ENCODE peak calls at places on chromosomes 16 and 17, in eight cellular contexts. One of them, this sample, is unnamed.

GRCh38 chr17:58368860-58369213 is 16.8 kb upstream of the SUPT4H1 start:
- DNase-seq in stomach: no peak
- DNase-seq in mammary epithelial cell: no peak
- DNase-seq in astrocyte of the spinal cord: no peak
- DNase-seq in neural crest cell: no peak
- DNase-seq in dorsolateral prefrontal cortex: no peak
- DNase-seq in progenitor cell of endocrine pancreas: no peak
- DNase-seq in GM06990: no peak
- DNase-seq in this sample: no peak

GRCh38 chr16:19755268-19755667 is 37.2 kb downstream of the IQCK start:
- DNase-seq in progenitor cell of endocrine pancreas: no peak
- DNase-seq in GM06990: no peak
- DNase-seq in dorsolateral prefrontal cortex: no peak
- DNase-seq in neural crest cell: no peak
- DNase-seq in mammary epithelial cell: no peak
- DNase-seq in stomach: no peak
- DNase-seq in astrocyte of the spinal cord: no peak
- DNase-seq in this sample: no peak

GRCh38 chr17:82019905-82020873 is 2.5 kb downstream of the CENPX start:
- DNase-seq in neural crest cell: peak
- DNase-seq in GM06990: peak
- DNase-seq in astrocyte of the spinal cord: no peak
- DNase-seq in mammary epithelial cell: no peak
- DNase-seq in progenitor cell of endocrine pancreas: peak
- DNase-seq in stomach: peak
- DNase-seq in dorsolateral prefrontal cortex: no peak
- DNase-seq in this sample: peak

GRCh38 chr17:77288115-77288619 is 147.4 kb downstream of the SEC14L1 start:
- DNase-seq in progenitor cell of endocrine pancreas: no peak
- DNase-seq in stomach: no peak
- DNase-seq in dorsolateral prefrontal cortex: no peak
- DNase-seq in GM06990: no peak
- DNase-seq in astrocyte of the spinal cord: no peak
- DNase-seq in neural crest cell: no peak
- DNase-seq in mammary epithelial cell: peak
- DNase-seq in this sample: no peak

GRCh38 chr17:38504216-38504615 is 76.0 kb downstream of the ARHGAP23 start:
- DNase-seq in progenitor cell of endocrine pancreas: no peak
- DNase-seq in stomach: no peak
- DNase-seq in astrocyte of the spinal cord: no peak
- DNase-seq in mammary epithelial cell: no peak
- DNase-seq in GM06990: no peak
- DNase-seq in dorsolateral prefrontal cortex: no peak
- DNase-seq in neural crest cell: no peak
- DNase-seq in this sample: no peak

GRCh38 chr16:85479972-85480726 is 133.0 kb upstream of the GSE1 start:
- DNase-seq in progenitor cell of endocrine pancreas: no peak
- DNase-seq in GM06990: no peak
- DNase-seq in stomach: peak
- DNase-seq in mammary epithelial cell: no peak
- DNase-seq in dorsolateral prefrontal cortex: no peak
- DNase-seq in astrocyte of the spinal cord: no peak
- DNase-seq in neural crest cell: peak
- DNase-seq in this sample: peak

GRCh38 chr17:35731239-35731931 is at the start of gene RASL10B:
- DNase-seq in GM06990: no peak
- DNase-seq in mammary epithelial cell: no peak
- DNase-seq in neural crest cell: peak
- DNase-seq in stomach: peak
- DNase-seq in astrocyte of the spinal cord: peak
- DNase-seq in dorsolateral prefrontal cortex: peak
- DNase-seq in progenitor cell of endocrine pancreas: peak
- DNase-seq in this sample: no peak

GRCh38 chr16:24165273-24165672 is 90.9 kb upstream of the CACNG3 start:
- DNase-seq in progenitor cell of endocrine pancreas: no peak
- DNase-seq in neural crest cell: no peak
- DNase-seq in GM06990: no peak
- DNase-seq in astrocyte of the spinal cord: no peak
- DNase-seq in dorsolateral prefrontal cortex: no peak
- DNase-seq in stomach: no peak
- DNase-seq in mammary epithelial cell: no peak
- DNase-seq in this sample: no peak

GRCh38 chr16:58497468-58497867 is 2.5 kb upstream of the NDRG4 start:
- DNase-seq in GM06990: no peak
- DNase-seq in neural crest cell: no peak
- DNase-seq in astrocyte of the spinal cord: no peak
- DNase-seq in progenitor cell of endocrine pancreas: no peak
- DNase-seq in dorsolateral prefrontal cortex: no peak
- DNase-seq in stomach: no peak
- DNase-seq in mammary epithelial cell: no peak
- DNase-seq in this sample: no peak

GRCh38 chr16:53433930-53434435 is 288 bp upstream of the RBL2 start:
- DNase-seq in neural crest cell: no peak
- DNase-seq in GM06990: no peak
- DNase-seq in stomach: no peak
- DNase-seq in mammary epithelial cell: no peak
- DNase-seq in dorsolateral prefrontal cortex: no peak
- DNase-seq in astrocyte of the spinal cord: no peak
- DNase-seq in progenitor cell of endocrine pancreas: no peak
- DNase-seq in this sample: no peak

GRCh38 chr16:1871974-1872635 is at the start of gene MEIOB:
- DNase-seq in progenitor cell of endocrine pancreas: no peak
- DNase-seq in astrocyte of the spinal cord: peak
- DNase-seq in mammary epithelial cell: no peak
- DNase-seq in GM06990: peak
- DNase-seq in neural crest cell: peak
- DNase-seq in dorsolateral prefrontal cortex: no peak
- DNase-seq in stomach: no peak
- DNase-seq in this sample: no peak

GRCh38 chr16:29858974-29859373 is 4.1 kb downstream of the CDIPT start:
- DNase-seq in neural crest cell: no peak
- DNase-seq in progenitor cell of endocrine pancreas: no peak
- DNase-seq in stomach: no peak
- DNase-seq in astrocyte of the spinal cord: no peak
- DNase-seq in dorsolateral prefrontal cortex: no peak
- DNase-seq in GM06990: no peak
- DNase-seq in mammary epithelial cell: no peak
- DNase-seq in this sample: no peak

GRCh38 chr16:75267631-75268264 is 16.3 kb upstream of the BCAR1 start:
- DNase-seq in GM06990: no peak
- DNase-seq in stomach: peak
- DNase-seq in mammary epithelial cell: peak
- DNase-seq in neural crest cell: no peak
- DNase-seq in astrocyte of the spinal cord: peak
- DNase-seq in progenitor cell of endocrine pancreas: no peak
- DNase-seq in dorsolateral prefrontal cortex: peak
- DNase-seq in this sample: no peak

GRCh38 chr17:37744961-37745800 is at the start of gene HNF1B:
- DNase-seq in GM06990: peak
- DNase-seq in dorsolateral prefrontal cortex: no peak
- DNase-seq in neural crest cell: no peak
- DNase-seq in stomach: peak
- DNase-seq in progenitor cell of endocrine pancreas: peak
- DNase-seq in astrocyte of the spinal cord: no peak
- DNase-seq in mammary epithelial cell: no peak
- DNase-seq in this sample: peak

GRCh38 chr17:68294196-68294555 is 2.9 kb downstream of the ARSG start:
- DNase-seq in astrocyte of the spinal cord: no peak
- DNase-seq in progenitor cell of endocrine pancreas: no peak
- DNase-seq in dorsolateral prefrontal cortex: no peak
- DNase-seq in mammary epithelial cell: no peak
- DNase-seq in stomach: no peak
- DNase-seq in neural crest cell: no peak
- DNase-seq in GM06990: no peak
- DNase-seq in this sample: no peak

GRCh38 chr16:30028438-30029093 is 2.5 kb downstream of the TLCD3B start:
- DNase-seq in GM06990: no peak
- DNase-seq in progenitor cell of endocrine pancreas: peak
- DNase-seq in dorsolateral prefrontal cortex: no peak
- DNase-seq in mammary epithelial cell: no peak
- DNase-seq in stomach: no peak
- DNase-seq in astrocyte of the spinal cord: no peak
- DNase-seq in neural crest cell: no peak
- DNase-seq in this sample: no peak

GRCh38 chr16:65414284-65414984 is 292.6 kb upstream of the CDH11 start:
- DNase-seq in GM06990: no peak
- DNase-seq in neural crest cell: no peak
- DNase-seq in dorsolateral prefrontal cortex: no peak
- DNase-seq in progenitor cell of endocrine pancreas: no peak
- DNase-seq in stomach: no peak
- DNase-seq in mammary epithelial cell: peak
- DNase-seq in astrocyte of the spinal cord: peak
- DNase-seq in this sample: no peak

GRCh38 chr17:27442702-27443101 is 13.5 kb upstream of the KSR1 start:
- DNase-seq in stomach: no peak
- DNase-seq in neural crest cell: no peak
- DNase-seq in dorsolateral prefrontal cortex: no peak
- DNase-seq in GM06990: no peak
- DNase-seq in mammary epithelial cell: no peak
- DNase-seq in progenitor cell of endocrine pancreas: no peak
- DNase-seq in astrocyte of the spinal cord: no peak
- DNase-seq in this sample: no peak

GRCh38 chr17:69609495-69610315 is 195.2 kb downstream of the MAP2K6 start:
- DNase-seq in GM06990: no peak
- DNase-seq in progenitor cell of endocrine pancreas: no peak
- DNase-seq in stomach: no peak
- DNase-seq in neural crest cell: peak
- DNase-seq in dorsolateral prefrontal cortex: no peak
- DNase-seq in mammary epithelial cell: peak
- DNase-seq in astrocyte of the spinal cord: peak
- DNase-seq in this sample: no peak

GRCh38 chr17:20010099-20010863 is 1.1 kb downstream of the SPECC1 start:
- DNase-seq in neural crest cell: peak
- DNase-seq in GM06990: no peak
- DNase-seq in astrocyte of the spinal cord: peak
- DNase-seq in progenitor cell of endocrine pancreas: no peak
- DNase-seq in mammary epithelial cell: peak
- DNase-seq in dorsolateral prefrontal cortex: peak
- DNase-seq in stomach: peak
- DNase-seq in this sample: no peak

GRCh38 chr16:23013484-23013883 is 135.8 kb downstream of the USP31 start:
- DNase-seq in stomach: no peak
- DNase-seq in astrocyte of the spinal cord: no peak
- DNase-seq in progenitor cell of endocrine pancreas: no peak
- DNase-seq in mammary epithelial cell: no peak
- DNase-seq in GM06990: no peak
- DNase-seq in dorsolateral prefrontal cortex: no peak
- DNase-seq in neural crest cell: no peak
- DNase-seq in this sample: no peak
- TF ChIP-seq CTCF in stomach: no peak
- TF ChIP-seq CTCF in astrocyte of the spinal cord: no peak
- TF ChIP-seq CTCF in progenitor cell of endocrine pancreas: peak
- TF ChIP-seq CTCF in mammary epithelial cell: peak
- TF ChIP-seq CTCF in GM06990: peak
- TF ChIP-seq CTCF in dorsolateral prefrontal cortex: peak
- TF ChIP-seq CTCF in neural crest cell: peak
- TF ChIP-seq CTCF in this sample: no peak

GRCh38 chr17:70624208-70624607 is 454.9 kb downstream of the KCNJ2 start:
- DNase-seq in astrocyte of the spinal cord: no peak
- DNase-seq in dorsolateral prefrontal cortex: no peak
- DNase-seq in stomach: no peak
- DNase-seq in GM06990: no peak
- DNase-seq in progenitor cell of endocrine pancreas: no peak
- DNase-seq in mammary epithelial cell: no peak
- DNase-seq in neural crest cell: no peak
- DNase-seq in this sample: no peak

GRCh38 chr17:70621593-70621992 is 452.3 kb downstream of the KCNJ2 start:
- DNase-seq in dorsolateral prefrontal cortex: peak
- DNase-seq in progenitor cell of endocrine pancreas: no peak
- DNase-seq in neural crest cell: no peak
- DNase-seq in GM06990: no peak
- DNase-seq in astrocyte of the spinal cord: peak
- DNase-seq in mammary epithelial cell: no peak
- DNase-seq in stomach: no peak
- DNase-seq in this sample: no peak

GRCh38 chr17:70622382-70623260 is 453.3 kb downstream of the KCNJ2 start:
- DNase-seq in stomach: peak
- DNase-seq in mammary epithelial cell: peak
- DNase-seq in progenitor cell of endocrine pancreas: peak
- DNase-seq in dorsolateral prefrontal cortex: peak
- DNase-seq in astrocyte of the spinal cord: peak
- DNase-seq in GM06990: no peak
- DNase-seq in neural crest cell: peak
- DNase-seq in this sample: no peak
- TF ChIP-seq CTCF in stomach: no peak
- TF ChIP-seq CTCF in mammary epithelial cell: peak
- TF ChIP-seq CTCF in progenitor cell of endocrine pancreas: peak
- TF ChIP-seq CTCF in dorsolateral prefrontal cortex: peak
- TF ChIP-seq CTCF in astrocyte of the spinal cord: peak
- TF ChIP-seq CTCF in GM06990: peak
- TF ChIP-seq CTCF in neural crest cell: peak
- TF ChIP-seq CTCF in this sample: no peak

GRCh38 chr16:89043636-89044393 is 49.8 kb upstream of the ACSF3 start:
- DNase-seq in dorsolateral prefrontal cortex: no peak
- DNase-seq in astrocyte of the spinal cord: no peak
- DNase-seq in GM06990: no peak
- DNase-seq in mammary epithelial cell: no peak
- DNase-seq in neural crest cell: no peak
- DNase-seq in progenitor cell of endocrine pancreas: no peak
- DNase-seq in stomach: no peak
- DNase-seq in this sample: no peak
- TF ChIP-seq CTCF in dorsolateral prefrontal cortex: no peak
- TF ChIP-seq CTCF in astrocyte of the spinal cord: no peak
- TF ChIP-seq CTCF in GM06990: no peak
- TF ChIP-seq CTCF in mammary epithelial cell: no peak
- TF ChIP-seq CTCF in neural crest cell: no peak
- TF ChIP-seq CTCF in progenitor cell of endocrine pancreas: no peak
- TF ChIP-seq CTCF in stomach: no peak
- TF ChIP-seq CTCF in this sample: no peak

DNA sequence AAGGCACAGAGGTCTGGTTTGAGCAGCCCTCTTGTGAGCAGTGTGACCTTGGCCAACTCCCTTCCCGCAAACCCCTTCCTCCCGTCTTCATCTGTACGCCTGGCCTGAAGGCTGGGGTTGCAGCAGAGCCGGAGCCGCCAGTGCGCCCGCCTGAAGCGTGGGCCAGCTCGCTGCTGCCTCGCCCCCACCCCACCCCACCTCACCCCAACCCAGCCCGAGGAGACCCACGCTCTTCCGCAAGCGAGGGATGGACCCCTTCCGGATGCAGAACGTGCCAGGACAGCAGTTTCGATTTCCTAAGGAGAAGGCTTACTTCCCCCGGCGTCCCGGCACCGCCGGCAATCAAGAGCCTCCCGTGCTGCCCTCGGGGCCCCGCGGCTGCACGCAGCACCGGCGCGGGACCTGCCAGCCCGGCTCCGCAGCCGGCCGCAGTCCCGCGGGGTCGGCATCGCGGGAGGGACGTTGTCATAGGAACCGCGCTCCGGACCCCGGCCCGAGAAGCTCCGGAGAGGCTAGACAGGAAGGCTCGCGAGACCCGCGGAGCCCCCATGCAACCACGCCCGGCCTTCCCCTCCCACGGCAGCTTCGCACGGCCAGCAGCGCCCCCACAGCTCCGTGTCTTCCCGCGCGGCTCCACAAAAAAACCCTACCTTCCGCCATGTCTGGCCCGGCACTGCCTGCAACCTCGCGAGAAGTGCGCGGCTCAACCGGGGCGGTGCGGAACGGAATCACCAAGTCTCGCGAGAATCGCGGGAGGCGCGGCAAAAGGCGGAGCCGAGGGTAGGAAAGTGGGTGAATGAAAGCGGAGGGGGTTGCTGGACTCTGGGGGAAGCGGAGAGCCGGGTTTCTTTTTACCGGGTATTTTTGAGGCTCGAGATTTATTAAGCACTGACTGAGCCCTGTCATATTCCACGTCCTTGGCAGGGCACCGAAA is at the start of gene ANKFY1:
- DNase-seq in dorsolateral prefrontal cortex: peak
- DNase-seq in neural crest cell: peak
- DNase-seq in astrocyte of the spinal cord: peak
- DNase-seq in stomach: peak
- DNase-seq in mammary epithelial cell: peak
- DNase-seq in progenitor cell of endocrine pancreas: peak
- DNase-seq in GM06990: peak
- DNase-seq in this sample: peak
- TF ChIP-seq CTCF in dorsolateral prefrontal cortex: peak
- TF ChIP-seq CTCF in neural crest cell: no peak
- TF ChIP-seq CTCF in astrocyte of the spinal cord: peak
- TF ChIP-seq CTCF in stomach: no peak
- TF ChIP-seq CTCF in mammary epithelial cell: peak
- TF ChIP-seq CTCF in progenitor cell of endocrine pancreas: no peak
- TF ChIP-seq CTCF in GM06990: peak
- TF ChIP-seq CTCF in this sample: no peak